ENCODE peak calls at places on chromosomes 1 and 21, in ten cellular contexts. F is astrocyte of the cerebellum, U is NB4, S is body of pancreas, J is epithelial cell of esophagus, K is endothelial cell, E is spleen, Z is cardiac muscle cell, I is K562, L is LNCaP clone FGC. W is an unnamed sample.

GRCh38 chr1:223776075-223776814 is 63.9 kb downstream of the CAPN2 start:
- DNase-seq in E (no peak), Z (peak), K (no peak), L (peak), I (peak), J (peak), U (peak), S (peak), F (peak), W (peak)

GRCh38 chr21:41960386-41960785 is 6.6 kb upstream of the C2CD2 start:
- DNase-seq in I (no peak), K (no peak), Z (no peak), J (no peak), E (no peak), L (no peak), S (no peak), F (no peak), U (no peak), W (no peak)

GRCh38 chr1:160101717-160102522 is 3.5 kb upstream of the IGSF8 start:
- DNase-seq in I (no peak), S (no peak), F (no peak), K (no peak), U (no peak), J (no peak), L (no peak), Z (no peak), E (peak), W (no peak)

GRCh38 chr1:171433451-171433850 is 51.9 kb upstream of the PRRC2C start:
- DNase-seq in J (peak), S (no peak), Z (peak), E (no peak), U (no peak), L (no peak), K (no peak), I (no peak), F (peak), W (no peak)

GRCh38 chr1:244205171-244205570 is 154.1 kb downstream of the ZBTB18 start:
- DNase-seq in J (no peak), S (no peak), F (no peak), I (no peak), L (no peak), K (no peak), Z (no peak), U (no peak), E (no peak), W (no peak)

GRCh38 chr1:180842890-180843289 is 69.8 kb upstream of the KIAA1614 start:
- DNase-seq in I (no peak), U (no peak), J (no peak), Z (no peak), L (no peak), F (no peak), K (no peak), S (no peak), E (no peak), W (no peak)

GRCh38 chr1:69569281-69569970 is 1.7 kb downstream of the LRRC7 start:
- DNase-seq in U (no peak), S (no peak), E (no peak), F (no peak), I (peak), Z (peak), K (peak), J (peak), L (no peak), W (no peak)

GRCh38 chr1:2443285-2444137 is 31.1 kb upstream of the PEX10 start:
- DNase-seq in L (no peak), E (no peak), F (no peak), U (no peak), J (no peak), Z (peak), K (peak), S (no peak), I (no peak), W (no peak)

GRCh38 chr1:164880644-164881043 is 321.7 kb downstream of the PBX1 start:
- DNase-seq in F (no peak), E (no peak), U (no peak), S (no peak), I (no peak), K (no peak), Z (no peak), J (no peak), L (no peak), W (no peak)

GRCh38 chr1:101130673-101131072 is 105.1 kb upstream of the DPH5 start:
- DNase-seq in I (no peak), U (no peak), K (no peak), Z (peak), J (peak), F (no peak), E (no peak), L (no peak), S (no peak), W (no peak)

GRCh38 chr1:169201084-169201619 is 94.7 kb downstream of the ATP1B1 start:
- DNase-seq in L (no peak), J (peak), Z (no peak), S (no peak), I (no peak), E (no peak), U (no peak), K (no peak), F (peak), W (no peak)

GRCh38 chr1:36096500-36097412 is 8.1 kb downstream of the ADPRS start:
- DNase-seq in L (no peak), J (no peak), F (no peak), U (peak), S (no peak), K (no peak), I (peak), E (no peak), Z (peak), W (no peak)

GRCh38 chr21:33732038-33732437 is 89.7 kb downstream of the ITSN1 start:
- DNase-seq in K (no peak), S (no peak), I (no peak), E (no peak), J (no peak), U (no peak), Z (no peak), F (no peak), L (no peak), W (no peak)

DNA sequence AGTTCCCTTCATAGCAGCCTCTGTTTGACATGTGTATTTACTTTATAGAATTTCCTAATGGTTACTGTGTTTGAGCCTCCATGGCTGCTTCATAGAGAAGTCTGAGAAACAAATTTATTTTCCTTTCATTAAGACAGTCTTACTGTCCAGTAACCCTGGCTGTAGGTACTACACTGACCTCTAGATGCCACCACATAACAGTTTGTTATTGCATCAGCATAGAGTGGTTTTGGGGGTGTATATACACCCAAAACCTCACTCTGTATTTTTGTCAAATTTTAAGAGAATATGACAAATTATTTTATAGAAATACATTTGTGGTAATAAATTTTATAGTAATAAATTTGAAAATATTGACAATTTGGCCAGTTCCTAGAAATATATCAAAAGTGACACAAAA is 57.3 kb downstream of the OBSCN start:
- DNase-seq in J (no peak), U (peak), S (no peak), Z (peak), E (no peak), K (no peak), F (no peak), I (peak), L (no peak), W (no peak)
- TF ChIP-seq CTCF in J (no peak), U (peak), S (peak), Z (peak), E (no peak), K (peak), F (peak), I (peak), L (peak), W (peak)

GRCh38 chr1:187509091-187509490 is 680.3 kb downstream of the PLA2G4A start:
- DNase-seq in S (no peak), Z (no peak), F (no peak), L (peak), I (no peak), E (no peak), J (peak), U (no peak), K (no peak), W (no peak)

GRCh38 chr1:187517508-187517907 is 688.8 kb downstream of the PLA2G4A start:
- DNase-seq in F (no peak), U (no peak), S (no peak), E (no peak), K (no peak), Z (no peak), J (no peak), I (no peak), L (peak), W (no peak)

GRCh38 chr1:187514110-187514509 is 685.4 kb downstream of the PLA2G4A start:
- DNase-seq in F (no peak), K (no peak), Z (no peak), L (no peak), U (no peak), I (no peak), S (no peak), J (no peak), E (no peak), W (no peak)

GRCh38 chr1:187516874-187517273 is 688.1 kb downstream of the PLA2G4A start:
- DNase-seq in F (no peak), J (peak), U (no peak), K (no peak), I (no peak), Z (no peak), S (no peak), E (no peak), L (no peak), W (no peak)

DNA sequence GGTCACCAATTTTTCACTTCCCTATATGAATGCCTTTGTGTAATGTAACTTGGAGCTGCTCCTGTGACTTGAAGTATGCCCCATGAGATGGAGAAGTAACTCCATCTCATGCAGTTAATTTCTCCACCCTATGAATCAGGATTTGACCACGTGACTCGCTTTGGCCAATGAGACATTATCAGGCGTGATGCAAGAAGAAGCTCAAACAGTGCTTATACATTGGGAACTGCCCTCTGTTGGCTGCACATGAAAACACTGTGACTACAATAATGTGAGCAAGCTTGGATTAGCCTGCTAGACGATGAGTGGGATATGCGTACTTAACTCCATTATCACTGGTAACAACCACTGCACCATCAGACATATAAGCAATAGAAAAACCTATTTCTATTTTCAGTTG is 684.4 kb downstream of the PLA2G4A start:
- DNase-seq in Z (no peak), U (peak), L (no peak), K (no peak), S (no peak), J (peak), F (no peak), E (no peak), I (no peak), W (no peak)
- TF ChIP-seq CTCF in Z (no peak), U (no peak), L (no peak), K (no peak), S (no peak), J (no peak), F (no peak), E (no peak), I (no peak), W (no peak)

GRCh38 chr1:53087332-53088285 is 25.6 kb downstream of the PODN start:
- DNase-seq in L (no peak), E (no peak), J (no peak), F (no peak), S (no peak), K (peak), Z (no peak), U (no peak), I (no peak), W (no peak)
- TF ChIP-seq CTCF in L (no peak), E (no peak), J (no peak), F (no peak), S (no peak), K (no peak), Z (no peak), U (no peak), I (peak), W (no peak)

GRCh38 chr1:51926171-51926812 is 47.8 kb upstream of the NRDC start:
- DNase-seq in S (no peak), I (peak), U (peak), F (no peak), J (peak), L (no peak), E (no peak), K (peak), Z (peak), W (no peak)
- TF ChIP-seq CTCF in S (no peak), I (peak), U (peak), F (peak), J (peak), L (peak), E (no peak), K (no peak), Z (peak), W (peak)